ENCODE peak calls at places on chromosomes 6 and 20, in five cellular contexts. G is IMR-90, X is right atrium auricular region, C is GM23338, K is ovary. A is an unnamed sample.

GRCh38 chr6:160300076-160300695 is 41.6 kb upstream of the SLC22A2 start:
- DNase-seq in G (no peak), X (no peak), C (peak; percentile 34), K (no peak), A (peak; percentile 62)

GRCh38 chr6:168736039-168736438 is 295.1 kb downstream of the SMOC2 start:
- DNase-seq in G (no peak), X (no peak), C (no peak), K (no peak), A (no peak)

GRCh38 chr6:39040080-39040673 is 8.4 kb upstream of the GLP1R start:
- DNase-seq in G (no peak), X (no peak), C (no peak), K (no peak), A (no peak)

GRCh38 chr6:45607818-45608217 is 230.1 kb upstream of the SUPT3H start:
- DNase-seq in G (peak; percentile 17), X (no peak), C (no peak), K (no peak), A (peak; percentile 78)

GRCh38 chr6:18503588-18504231 is 116.6 kb downstream of the RNF144B start:
- DNase-seq in G (peak; percentile 85), X (peak; percentile 66), C (peak; percentile 88), K (no peak), A (peak; percentile 75)

GRCh38 chr6:41939091-41939847 is 2.3 kb downstream of the CCND3 start:
- DNase-seq in G (peak; percentile 43), X (peak; percentile 76), C (peak; percentile 69), K (peak; percentile 66), A (no peak)

GRCh38 chr20:23702021-23702420 is 13.2 kb upstream of the CST4 start:
- DNase-seq in G (peak; percentile 2), X (no peak), C (no peak), K (no peak), A (no peak)

GRCh38 chr6:170075659-170076223 is 215.1 kb downstream of the DLL1 start:
- DNase-seq in G (no peak), X (no peak), C (no peak), K (peak; percentile 39), A (no peak)

GRCh38 chr6:122620902-122621301 is 10.7 kb downstream of the PKIB start:
- DNase-seq in G (peak; percentile 23), X (no peak), C (no peak), K (no peak), A (no peak)

GRCh38 chr20:43922614-43923013 is 8.0 kb downstream of the TOX2 start:
- DNase-seq in G (no peak), X (no peak), C (no peak), K (no peak), A (no peak)

GRCh38 chr6:146871613-146872465 is 273.1 kb downstream of the ADGB start:
- DNase-seq in G (no peak), X (no peak), C (no peak), K (no peak), A (no peak)

GRCh38 chr20:57364451-57364850 is 13.4 kb downstream of the RAE1 start:
- DNase-seq in G (no peak), X (no peak), C (no peak), K (no peak), A (no peak)
- H3K27ac ChIP-seq in G (no peak overlapping the region), X (no peak overlapping the region), C (no peak overlapping the region), K (no peak overlapping the region), A (no peak overlapping the region)

GRCh38 chr6:144131248-144131709 is 19.0 kb upstream of the STX11 start:
- DNase-seq in G (peak; percentile 82), X (no peak), C (no peak), K (no peak), A (peak; percentile 65)

GRCh38 chr6:144134737-144135136 is 15.6 kb upstream of the STX11 start:
- DNase-seq in G (no peak), X (no peak), C (no peak), K (no peak), A (no peak)

GRCh38 chr6:144133225-144133821 is 17.0 kb upstream of the STX11 start:
- DNase-seq in G (no peak), X (no peak), C (no peak), K (no peak), A (no peak)

GRCh38 chr6:144138542-144138941 is 11.8 kb upstream of the STX11 start:
- DNase-seq in G (no peak), X (no peak), C (no peak), K (no peak), A (no peak)

GRCh38 chr6:144134176-144134575 is 16.1 kb upstream of the STX11 start:
- DNase-seq in G (peak; percentile 21), X (no peak), C (no peak), K (no peak), A (no peak)
- H3K27ac ChIP-seq in G (no peak overlapping the region), X (no peak overlapping the region), C (no peak overlapping the region), K (no peak overlapping the region), A (no peak overlapping the region)

DNA sequence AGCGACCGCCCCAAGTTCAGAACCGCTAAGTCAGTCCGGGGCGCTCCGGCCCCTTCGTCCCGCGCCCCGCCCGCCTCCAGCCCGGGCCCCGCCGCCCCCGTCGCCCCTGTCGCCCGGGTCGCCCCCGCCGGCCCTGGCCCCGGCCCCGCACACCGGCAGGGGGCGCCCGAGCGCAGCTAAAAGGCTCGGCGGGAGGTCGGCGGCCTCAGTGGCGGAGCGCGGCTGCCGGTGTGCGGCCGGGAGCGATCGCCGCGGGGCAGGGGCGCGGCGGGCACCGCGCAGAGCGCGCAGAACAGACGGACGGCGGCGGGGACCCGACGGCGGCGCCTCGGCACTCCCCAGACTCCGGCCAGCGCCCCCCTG is at the start of gene FNDC1:
- DNase-seq in G (no peak), X (no peak), C (peak; percentile 75), K (peak; percentile 52), A (no peak)
- H3K27ac ChIP-seq in G (no peak within 1 kb of the TSS), X (no peak within 1 kb of the TSS), C (no peak within 1 kb of the TSS), K (no peak within 1 kb of the TSS), A (no peak within 1 kb of the TSS)

DNA sequence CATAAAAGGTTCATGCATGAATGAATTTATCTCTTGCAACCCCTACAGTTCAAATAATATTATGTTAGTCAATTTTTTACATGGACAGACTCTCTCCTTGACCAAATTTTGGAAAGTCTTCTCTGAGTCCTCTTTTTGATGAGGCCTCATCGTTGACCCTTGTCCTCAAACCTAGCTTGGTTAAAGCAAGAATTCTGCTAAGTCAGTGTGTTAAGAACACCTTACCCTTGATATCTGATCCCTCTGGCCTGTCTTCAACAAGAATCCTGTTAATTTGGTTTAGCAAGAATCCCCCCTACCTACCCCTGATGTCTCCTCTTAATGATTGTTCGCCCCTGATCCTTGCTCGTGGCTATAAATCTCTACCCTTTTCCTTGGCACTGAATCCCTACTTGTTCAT is 301.4 kb downstream of the LAMA2 start:
- DNase-seq in G (no peak), X (no peak), C (no peak), K (no peak), A (no peak)
- H3K27ac ChIP-seq in G (no peak overlapping the region), X (peak overlapping the region; percentile 52), C (no peak overlapping the region), K (no peak overlapping the region), A (no peak overlapping the region)

GRCh38 chr20:38825901-38826625 is 20.6 kb downstream of the PPP1R16B start:
- DNase-seq in G (peak; percentile 67), X (no peak), C (peak; percentile 79), K (no peak), A (peak; percentile 31)
- H3K27ac ChIP-seq in G (no peak overlapping the region), X (no peak overlapping the region), C (peak overlapping the region; percentile 80), K (no peak overlapping the region), A (no peak overlapping the region)

A was measured in foreskin keratinocyte.